ENCODE peak calls at places on chromosomes 7 and 10, in five cellular contexts. I is mesenchymal stem cell, B is neuronal stem cell, Z is trophoblast cell, L is H1. U is an unnamed sample.
A peak's percentile ranks its signal among the peaks of the same experiment; 100 is the strongest.

GRCh38 chr7:49774459-49775064 is 1.1 kb downstream of the VWC2 start:
- DNase-seq in I (no peak), B (peak; percentile 47), Z (no peak), L (no peak), U (peak; percentile 51)

GRCh38 chr10:59970396-59971368 is 64.3 kb upstream of the CCDC6 start:
- DNase-seq in I (no peak), B (no peak), Z (no peak), L (no peak), U (peak; percentile 55)

GRCh38 chr7:41133700-41134099 is 569.2 kb downstream of the INHBA start:
- DNase-seq in I (no peak), B (no peak), Z (no peak), L (no peak), U (no peak)

GRCh38 chr10:1036341-1036791 is 10.7 kb upstream of the IDI2 start:
- DNase-seq in I (peak; percentile 72), B (no peak), Z (peak; percentile 85), L (no peak), U (no peak)

GRCh38 chr10:44706745-44707144 is 204.4 kb upstream of the TMEM72 start:
- DNase-seq in I (peak; percentile 82), B (no peak), Z (peak; percentile 25), L (no peak), U (no peak)

GRCh38 chr10:23403278-23403677 is 35.6 kb upstream of the OTUD1 start:
- DNase-seq in I (no peak), B (no peak), Z (no peak), L (no peak), U (no peak)

GRCh38 chr7:100429637-100430449 is at the start of gene MEPCE:
- DNase-seq in I (peak; percentile 98), B (peak; percentile 97), Z (peak; percentile 94), L (no peak), U (peak; percentile 94)

GRCh38 chr7:77481615-77482014 is 55.5 kb upstream of the PTPN12 start:
- DNase-seq in I (no peak), B (no peak), Z (peak; percentile 33), L (no peak), U (no peak)

GRCh38 chr10:70475661-70476060 is 2.9 kb upstream of the PALD1 start:
- DNase-seq in I (no peak), B (no peak), Z (no peak), L (no peak), U (no peak)

GRCh38 chr10:10658157-10658556 is 359.5 kb upstream of the CELF2 start:
- DNase-seq in I (peak; percentile 65), B (no peak), Z (no peak), L (no peak), U (no peak)

GRCh38 chr10:14822879-14823755 is 14.7 kb downstream of the CDNF start:
- DNase-seq in I (peak; percentile 48), B (peak; percentile 12), Z (peak; percentile 14), L (no peak), U (no peak)

GRCh38 chr10:49433069-49433468 is 37.2 kb upstream of the DRGX start:
- DNase-seq in I (no peak), B (no peak), Z (no peak), L (no peak), U (no peak)

GRCh38 chr10:132117146-132117545 is 51.4 kb downstream of the JAKMIP3 start:
- DNase-seq in I (no peak), B (no peak), Z (no peak), L (no peak), U (no peak)

GRCh38 chr7:81616951-81617350 is 152.9 kb downstream of the HGF start:
- DNase-seq in I (no peak), B (no peak), Z (no peak), L (no peak), U (no peak)

GRCh38 chr7:116139007-116139406 is 71.3 kb upstream of the TES start:
- DNase-seq in I (no peak), B (peak; percentile 46), Z (no peak), L (no peak), U (no peak)

GRCh38 chr10:47331491-47331890 is 9.2 kb downstream of the GDF2 start:
- DNase-seq in I (no peak), B (no peak), Z (no peak), L (no peak), U (no peak)

GRCh38 chr10:69976795-69977546 is 75.7 kb upstream of the MACROH2A2 start:
- DNase-seq in I (no peak), B (no peak), Z (no peak), L (no peak), U (no peak)

GRCh38 chr10:77386833-77387232 is 250.8 kb downstream of the KCNMA1 start:
- DNase-seq in I (peak; percentile 73), B (no peak), Z (no peak), L (no peak), U (no peak)

GRCh38 chr7:41503438-41503837 is 199.5 kb downstream of the INHBA start:
- DNase-seq in I (peak; percentile 49), B (no peak), Z (no peak), L (no peak), U (no peak)

GRCh38 chr10:86070278-86070677 is 296.3 kb downstream of the GRID1 start:
- DNase-seq in I (no peak), B (no peak), Z (no peak), L (no peak), U (no peak)

GRCh38 chr10:91935886-91936285 is 12.3 kb downstream of the BTAF1 start:
- DNase-seq in I (no peak), B (no peak), Z (no peak), L (no peak), U (no peak)
- H2BK12ac ChIP-seq in I (no peak overlapping the region), B (no peak overlapping the region), Z (no peak overlapping the region), L (no peak overlapping the region), U (no peak overlapping the region)

GRCh38 chr10:101158101-101159058 is 27.3 kb downstream of the TLX1 start:
- DNase-seq in I (no peak), B (no peak), Z (no peak), L (no peak), U (no peak)
- H2BK12ac ChIP-seq in I (no peak overlapping the region), B (no peak overlapping the region), Z (no peak overlapping the region), L (no peak overlapping the region), U (no peak overlapping the region)

GRCh38 chr7:133295484-133295883 is 42.6 kb downstream of the EXOC4 start:
- DNase-seq in I (no peak), B (no peak), Z (no peak), L (no peak), U (no peak)
- H2BK12ac ChIP-seq in I (no peak overlapping the region), B (no peak overlapping the region), Z (no peak overlapping the region), L (no peak overlapping the region), U (no peak overlapping the region)

GRCh38 chr10:29980084-29980483 is 79.3 kb downstream of the JCAD start:
- DNase-seq in I (no peak), B (no peak), Z (no peak), L (no peak), U (no peak)

GRCh38 chr10:29987471-29987870 is 71.9 kb downstream of the JCAD start:
- DNase-seq in I (peak; percentile 86), B (no peak), Z (no peak), L (no peak), U (no peak)

GRCh38 chr10:29977161-29977560 is 82.2 kb downstream of the JCAD start:
- DNase-seq in I (no peak), B (no peak), Z (no peak), L (no peak), U (no peak)

GRCh38 chr10:29981510-29981909 is 77.9 kb downstream of the JCAD start:
- DNase-seq in I (no peak), B (no peak), Z (no peak), L (no peak), U (no peak)

GRCh38 chr10:29982997-29983648 is 76.3 kb downstream of the JCAD start:
- DNase-seq in I (no peak), B (no peak), Z (no peak), L (no peak), U (no peak)
- H2BK12ac ChIP-seq in I (no peak overlapping the region), B (no peak overlapping the region), Z (no peak overlapping the region), L (peak overlapping the region; percentile 50), U (no peak overlapping the region)

GRCh38 chr7:8184241-8184640 is 77.7 kb downstream of the ICA1 start:
- DNase-seq in I (no peak), B (no peak), Z (no peak), L (no peak), U (no peak)
- H2BK12ac ChIP-seq in I (no peak overlapping the region), B (no peak overlapping the region), Z (no peak overlapping the region), L (no peak overlapping the region), U (no peak overlapping the region)

U was measured in H9.